ENCODE peak calls at places on chromosomes 2 and 18, in seven cellular contexts. One of them, this sample, is unnamed.

GRCh38 chr2:239230318-239231052 is 170.3 kb downstream of the HDAC4 start:
- DNase-seq in GM23338: no peak
- DNase-seq in upper lobe of left lung: peak; percentile 83
- DNase-seq in sigmoid colon: peak; percentile 68
- DNase-seq in H1: no peak
- DNase-seq in stomach: no peak
- DNase-seq in SK-N-SH: no peak
- DNase-seq in this sample: no peak

GRCh38 chr2:52269696-52270485 is 1238.0 kb upstream of the NRXN1 start:
- DNase-seq in GM23338: no peak
- DNase-seq in upper lobe of left lung: no peak
- DNase-seq in sigmoid colon: no peak
- DNase-seq in H1: no peak
- DNase-seq in stomach: no peak
- DNase-seq in SK-N-SH: no peak
- DNase-seq in this sample: no peak

GRCh38 chr2:192546566-192546965 is 351.8 kb upstream of the TMEFF2 start:
- DNase-seq in GM23338: no peak
- DNase-seq in upper lobe of left lung: no peak
- DNase-seq in sigmoid colon: no peak
- DNase-seq in H1: no peak
- DNase-seq in stomach: no peak
- DNase-seq in SK-N-SH: no peak
- DNase-seq in this sample: no peak

GRCh38 chr2:23457990-23458689 is 73.2 kb downstream of the KLHL29 start:
- DNase-seq in GM23338: no peak
- DNase-seq in upper lobe of left lung: no peak
- DNase-seq in sigmoid colon: no peak
- DNase-seq in H1: no peak
- DNase-seq in stomach: no peak
- DNase-seq in SK-N-SH: no peak
- DNase-seq in this sample: no peak

GRCh38 chr18:57445488-57446319 is 10.5 kb downstream of the ONECUT2 start:
- DNase-seq in GM23338: no peak
- DNase-seq in upper lobe of left lung: no peak
- DNase-seq in sigmoid colon: no peak
- DNase-seq in H1: no peak
- DNase-seq in stomach: no peak
- DNase-seq in SK-N-SH: peak; percentile 51
- DNase-seq in this sample: no peak

GRCh38 chr2:26292646-26293045 is 47.9 kb downstream of the HADHB start:
- DNase-seq in GM23338: peak; percentile 36
- DNase-seq in upper lobe of left lung: no peak
- DNase-seq in sigmoid colon: no peak
- DNase-seq in H1: no peak
- DNase-seq in stomach: no peak
- DNase-seq in SK-N-SH: no peak
- DNase-seq in this sample: no peak

GRCh38 chr2:109460553-109461324 is 153.0 kb downstream of the SEPTIN10 start:
- DNase-seq in GM23338: no peak
- DNase-seq in upper lobe of left lung: no peak
- DNase-seq in sigmoid colon: peak; percentile 24
- DNase-seq in H1: no peak
- DNase-seq in stomach: no peak
- DNase-seq in SK-N-SH: no peak
- DNase-seq in this sample: no peak

GRCh38 chr18:55546873-55547704 is 40.9 kb downstream of the TCF4 start:
- DNase-seq in GM23338: no peak
- DNase-seq in upper lobe of left lung: no peak
- DNase-seq in sigmoid colon: peak; percentile 64
- DNase-seq in H1: no peak
- DNase-seq in stomach: no peak
- DNase-seq in SK-N-SH: no peak
- DNase-seq in this sample: peak; percentile 19

GRCh38 chr2:212548459-212548815 is 9.8 kb upstream of the ERBB4 start:
- DNase-seq in GM23338: peak; percentile 52
- DNase-seq in upper lobe of left lung: no peak
- DNase-seq in sigmoid colon: no peak
- DNase-seq in H1: no peak
- DNase-seq in stomach: no peak
- DNase-seq in SK-N-SH: peak; percentile 28
- DNase-seq in this sample: peak; percentile 54

GRCh38 chr2:103959174-103960125 is 894.5 kb upstream of the POU3F3 start:
- DNase-seq in GM23338: peak; percentile 77
- DNase-seq in upper lobe of left lung: no peak
- DNase-seq in sigmoid colon: no peak
- DNase-seq in H1: peak; percentile 49
- DNase-seq in stomach: no peak
- DNase-seq in SK-N-SH: peak; percentile 35
- DNase-seq in this sample: no peak

GRCh38 chr2:101151141-101151858 is at the start of gene TBC1D8:
- DNase-seq in GM23338: peak; percentile 91
- DNase-seq in upper lobe of left lung: peak; percentile 96
- DNase-seq in sigmoid colon: peak; percentile 95
- DNase-seq in H1: peak; percentile 89
- DNase-seq in stomach: peak; percentile 90
- DNase-seq in SK-N-SH: peak; percentile 97
- DNase-seq in this sample: peak; percentile 75

DNA sequence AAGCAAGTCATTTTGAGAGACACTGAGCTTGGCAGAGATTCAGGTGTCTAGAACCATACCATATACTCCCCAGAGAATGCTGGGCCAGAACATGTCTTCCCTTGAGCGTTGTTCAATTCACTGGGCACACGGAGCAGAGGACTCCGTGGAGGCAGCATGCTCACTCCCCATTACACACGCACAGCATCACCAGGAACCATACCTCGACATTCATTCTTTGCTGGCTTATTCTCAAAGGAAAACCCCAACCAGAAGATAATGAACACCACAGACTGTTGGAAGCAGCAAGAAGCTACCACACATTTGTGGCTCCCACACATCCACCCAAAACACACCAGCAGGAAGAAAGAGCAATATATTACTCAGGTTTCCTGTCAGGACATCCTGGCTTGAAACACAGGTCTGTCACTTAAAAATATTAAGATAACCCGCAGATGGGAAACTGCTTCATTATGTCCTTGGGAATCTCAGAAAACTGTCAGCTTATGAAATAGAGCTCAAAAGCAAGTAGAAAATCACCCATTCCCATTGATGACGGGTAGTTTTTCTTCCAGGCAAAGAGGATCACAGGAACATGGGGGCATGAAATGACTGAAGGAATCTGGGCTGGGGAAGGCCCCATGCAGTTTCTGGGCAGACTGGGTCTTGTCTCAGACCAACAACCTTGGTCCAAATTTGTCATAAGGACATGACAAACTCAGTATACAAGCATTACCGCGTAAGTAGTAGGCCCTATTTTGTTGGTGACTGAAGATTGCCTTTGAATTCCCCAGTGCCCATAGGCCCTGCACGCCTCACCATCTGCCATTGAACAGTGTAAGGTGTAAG is 46.5 kb downstream of the PCBP1 start:
- DNase-seq in GM23338: no peak
- DNase-seq in upper lobe of left lung: no peak
- DNase-seq in sigmoid colon: no peak
- DNase-seq in H1: no peak
- DNase-seq in stomach: no peak
- DNase-seq in SK-N-SH: no peak
- DNase-seq in this sample: peak; percentile 77
- TF ChIP-seq POLR2AphosphoS5 in GM23338: no peak
- TF ChIP-seq POLR2AphosphoS5 in upper lobe of left lung: no peak
- TF ChIP-seq POLR2AphosphoS5 in sigmoid colon: no peak
- TF ChIP-seq POLR2AphosphoS5 in H1: no peak
- TF ChIP-seq POLR2AphosphoS5 in stomach: no peak
- TF ChIP-seq POLR2AphosphoS5 in SK-N-SH: no peak
- TF ChIP-seq POLR2AphosphoS5 in this sample: peak; percentile 52

GRCh38 chr2:120709608-120710041 is 26.0 kb upstream of the GLI2 start:
- DNase-seq in GM23338: peak; percentile 94
- DNase-seq in upper lobe of left lung: no peak
- DNase-seq in sigmoid colon: no peak
- DNase-seq in H1: no peak
- DNase-seq in stomach: no peak
- DNase-seq in SK-N-SH: peak; percentile 63
- DNase-seq in this sample: no peak

GRCh38 chr2:120711694-120712093 is 24.0 kb upstream of the GLI2 start:
- DNase-seq in GM23338: no peak
- DNase-seq in upper lobe of left lung: no peak
- DNase-seq in sigmoid colon: no peak
- DNase-seq in H1: no peak
- DNase-seq in stomach: no peak
- DNase-seq in SK-N-SH: no peak
- DNase-seq in this sample: no peak

GRCh38 chr2:120710256-120710655 is 25.4 kb upstream of the GLI2 start:
- DNase-seq in GM23338: peak; percentile 73
- DNase-seq in upper lobe of left lung: no peak
- DNase-seq in sigmoid colon: no peak
- DNase-seq in H1: no peak
- DNase-seq in stomach: no peak
- DNase-seq in SK-N-SH: no peak
- DNase-seq in this sample: no peak

GRCh38 chr2:120715356-120715755 is 20.3 kb upstream of the GLI2 start:
- DNase-seq in GM23338: no peak
- DNase-seq in upper lobe of left lung: no peak
- DNase-seq in sigmoid colon: peak; percentile 53
- DNase-seq in H1: no peak
- DNase-seq in stomach: no peak
- DNase-seq in SK-N-SH: no peak
- DNase-seq in this sample: no peak

GRCh38 chr2:120712180-120712678 is 23.4 kb upstream of the GLI2 start:
- DNase-seq in GM23338: no peak
- DNase-seq in upper lobe of left lung: no peak
- DNase-seq in sigmoid colon: no peak
- DNase-seq in H1: no peak
- DNase-seq in stomach: no peak
- DNase-seq in SK-N-SH: peak; percentile 46
- DNase-seq in this sample: no peak
- H3K36me3 ChIP-seq in GM23338: no peaks in the 10 kb centered on the region
- H3K36me3 ChIP-seq in upper lobe of left lung: no peaks in the 10 kb centered on the region
- H3K36me3 ChIP-seq in sigmoid colon: no peaks in the 10 kb centered on the region
- H3K36me3 ChIP-seq in H1: no peaks in the 10 kb centered on the region
- H3K36me3 ChIP-seq in stomach: no peaks in the 10 kb centered on the region
- H3K36me3 ChIP-seq in SK-N-SH: no peaks in the 10 kb centered on the region
- H3K36me3 ChIP-seq in this sample: no peaks in the 10 kb centered on the region

GRCh38 chr2:150863691-150864090 is 376.2 kb upstream of the RND3 start:
- DNase-seq in GM23338: no peak
- DNase-seq in upper lobe of left lung: no peak
- DNase-seq in sigmoid colon: no peak
- DNase-seq in H1: no peak
- DNase-seq in stomach: no peak
- DNase-seq in SK-N-SH: no peak
- DNase-seq in this sample: no peak

DNA sequence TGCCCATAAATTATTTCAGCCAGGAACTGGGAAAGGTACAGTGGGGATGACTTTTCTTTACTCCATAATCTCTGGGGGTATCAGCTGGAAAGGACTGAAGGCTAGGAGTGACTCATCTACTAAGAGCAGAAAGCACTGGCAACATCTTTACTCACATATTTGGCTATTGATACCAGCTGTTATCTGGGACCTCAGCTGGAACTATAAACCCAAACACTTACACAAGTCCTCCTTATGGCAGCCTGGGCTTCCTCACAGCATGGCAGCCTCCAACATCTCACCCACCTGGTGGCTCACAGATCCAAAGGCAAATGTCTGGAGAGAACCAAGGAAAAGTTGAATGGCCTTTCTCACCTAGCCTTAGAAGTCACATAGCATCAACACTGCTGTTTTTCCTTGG is 379.0 kb upstream of the RND3 start:
- DNase-seq in GM23338: no peak
- DNase-seq in upper lobe of left lung: no peak
- DNase-seq in sigmoid colon: no peak
- DNase-seq in H1: no peak
- DNase-seq in stomach: no peak
- DNase-seq in SK-N-SH: no peak
- DNase-seq in this sample: no peak
- TF ChIP-seq POLR2AphosphoS5 in GM23338: no peak
- TF ChIP-seq POLR2AphosphoS5 in upper lobe of left lung: no peak
- TF ChIP-seq POLR2AphosphoS5 in sigmoid colon: no peak
- TF ChIP-seq POLR2AphosphoS5 in H1: no peak
- TF ChIP-seq POLR2AphosphoS5 in stomach: no peak
- TF ChIP-seq POLR2AphosphoS5 in SK-N-SH: no peak
- TF ChIP-seq POLR2AphosphoS5 in this sample: no peak

GRCh38 chr2:8223731-8224678 is 457.9 kb upstream of the ID2 start:
- DNase-seq in GM23338: peak; percentile 16
- DNase-seq in upper lobe of left lung: peak; percentile 32
- DNase-seq in sigmoid colon: no peak
- DNase-seq in H1: no peak
- DNase-seq in stomach: no peak
- DNase-seq in SK-N-SH: no peak
- DNase-seq in this sample: no peak

GRCh38 chr2:8222979-8223730 is 458.7 kb upstream of the ID2 start:
- DNase-seq in GM23338: no peak
- DNase-seq in upper lobe of left lung: no peak
- DNase-seq in sigmoid colon: no peak
- DNase-seq in H1: no peak
- DNase-seq in stomach: no peak
- DNase-seq in SK-N-SH: no peak
- DNase-seq in this sample: no peak

GRCh38 chr2:8225257-8225656 is 456.6 kb upstream of the ID2 start:
- DNase-seq in GM23338: no peak
- DNase-seq in upper lobe of left lung: no peak
- DNase-seq in sigmoid colon: no peak
- DNase-seq in H1: no peak
- DNase-seq in stomach: no peak
- DNase-seq in SK-N-SH: no peak
- DNase-seq in this sample: no peak

GRCh38 chr2:8224679-8225181 is 457.1 kb upstream of the ID2 start:
- DNase-seq in GM23338: no peak
- DNase-seq in upper lobe of left lung: no peak
- DNase-seq in sigmoid colon: no peak
- DNase-seq in H1: no peak
- DNase-seq in stomach: no peak
- DNase-seq in SK-N-SH: no peak
- DNase-seq in this sample: no peak

DNA sequence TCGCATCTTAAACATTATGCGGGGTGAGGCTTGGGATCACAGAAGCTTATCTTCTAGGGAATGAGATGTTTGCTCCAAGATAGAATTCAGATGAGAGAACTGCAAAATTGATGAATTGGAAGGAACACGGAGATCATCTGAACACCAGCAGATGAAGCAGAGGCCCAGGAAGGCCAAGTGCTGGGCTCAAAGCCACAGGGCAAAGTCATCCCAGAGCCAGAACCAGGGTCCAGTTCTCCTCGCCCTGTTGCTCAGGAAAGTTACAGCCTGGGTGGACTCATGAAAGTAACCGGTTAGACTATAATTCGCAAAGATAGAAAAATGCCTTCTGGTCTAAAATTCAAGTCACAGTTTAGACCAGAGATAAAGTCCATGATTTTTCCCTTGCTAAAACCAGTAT is 456.1 kb upstream of the ID2 start:
- DNase-seq in GM23338: no peak
- DNase-seq in upper lobe of left lung: no peak
- DNase-seq in sigmoid colon: no peak
- DNase-seq in H1: no peak
- DNase-seq in stomach: no peak
- DNase-seq in SK-N-SH: no peak
- DNase-seq in this sample: no peak
- H3K36me3 ChIP-seq in GM23338: no peaks in the 10 kb centered on the region
- H3K36me3 ChIP-seq in upper lobe of left lung: no peaks in the 10 kb centered on the region
- H3K36me3 ChIP-seq in sigmoid colon: no peaks in the 10 kb centered on the region
- H3K36me3 ChIP-seq in H1: no peaks in the 10 kb centered on the region
- H3K36me3 ChIP-seq in stomach: no peaks in the 10 kb centered on the region
- H3K36me3 ChIP-seq in SK-N-SH: no peaks in the 10 kb centered on the region
- H3K36me3 ChIP-seq in this sample: no peaks in the 10 kb centered on the region

This sample was measured in endothelial cell of umbilical vein.